ENCODE peak calls at places on chromosome 16, in four cellular contexts. M is GM12878, V is K562, H is HL-60. D is an unnamed sample.

GRCh38 chr16:52114414-52114813 is 432.5 kb downstream of the TOX3 start:
- DNase-seq in M (no peak), V (no peak), H (no peak), D (no peak)

GRCh38 chr16:4260360-4260759 is 12.5 kb downstream of the TFAP4 start:
- DNase-seq in M (no peak), V (no peak), H (no peak), D (no peak)

GRCh38 chr16:9665851-9666271 is 516.4 kb downstream of the GRIN2A start:
- DNase-seq in M (no peak), V (no peak), H (no peak), D (no peak)

GRCh38 chr16:70740919-70741778 is 55.3 kb upstream of the MTSS2 start:
- DNase-seq in M (no peak), V (no peak), H (peak), D (no peak)

GRCh38 chr16:73997340-73997711 is 299.3 kb upstream of the PSMD7 start:
- DNase-seq in M (no peak), V (no peak), H (no peak), D (no peak)

GRCh38 chr16:69486724-69487123 is 62.3 kb downstream of the CYB5B start:
- DNase-seq in M (no peak), V (no peak), H (no peak), D (no peak)

GRCh38 chr16:67022531-67023214 is 6.3 kb upstream of the CBFB start:
- DNase-seq in M (no peak), V (no peak), H (no peak), D (no peak)

GRCh38 chr16:81511371-81511770 is 66.8 kb downstream of the CMIP start:
- DNase-seq in M (no peak), V (no peak), H (no peak), D (no peak)

GRCh38 chr16:87723224-87723619 is 42.6 kb downstream of the KLHDC4 start:
- DNase-seq in M (peak), V (peak), H (no peak), D (peak)

GRCh38 chr16:35210681-35211433 is 1751.4 kb downstream of the TP53TG3F start:
- DNase-seq in M (no peak), V (no peak), H (no peak), D (no peak)

GRCh38 chr16:56708418-56708817 is 21.5 kb upstream of the NUP93 start:
- DNase-seq in M (no peak), V (no peak), H (no peak), D (no peak)

GRCh38 chr16:55479560-55480197 is 681 bp downstream of the MMP2 start:
- DNase-seq in M (no peak), V (no peak), H (no peak), D (no peak)

GRCh38 chr16:55035037-55035436 is 104.4 kb downstream of the IRX5 start:
- DNase-seq in M (no peak), V (peak), H (peak), D (no peak)

GRCh38 chr16:27221576-27222498 is 18.5 kb downstream of the KDM8 start:
- DNase-seq in M (no peak), V (no peak), H (no peak), D (no peak)

GRCh38 chr16:46844771-46845170 is 13.8 kb upstream of the C16orf87 start:
- DNase-seq in M (no peak), V (no peak), H (no peak), D (no peak)

GRCh38 chr16:70481929-70482536 is 27.6 kb downstream of the FCSK start:
- DNase-seq in M (no peak), V (no peak), H (no peak), D (no peak)

GRCh38 chr16:17346441-17346773 is 124.4 kb downstream of the XYLT1 start:
- DNase-seq in M (no peak), V (no peak), H (no peak), D (no peak)

GRCh38 chr16:17348826-17349225 is 121.9 kb downstream of the XYLT1 start:
- DNase-seq in M (no peak), V (no peak), H (no peak), D (no peak)

GRCh38 chr16:17348042-17348783 is 122.5 kb downstream of the XYLT1 start:
- DNase-seq in M (no peak), V (no peak), H (peak), D (no peak)

GRCh38 chr16:17347624-17348023 is 123.1 kb downstream of the XYLT1 start:
- DNase-seq in M (no peak), V (no peak), H (no peak), D (no peak)

DNA sequence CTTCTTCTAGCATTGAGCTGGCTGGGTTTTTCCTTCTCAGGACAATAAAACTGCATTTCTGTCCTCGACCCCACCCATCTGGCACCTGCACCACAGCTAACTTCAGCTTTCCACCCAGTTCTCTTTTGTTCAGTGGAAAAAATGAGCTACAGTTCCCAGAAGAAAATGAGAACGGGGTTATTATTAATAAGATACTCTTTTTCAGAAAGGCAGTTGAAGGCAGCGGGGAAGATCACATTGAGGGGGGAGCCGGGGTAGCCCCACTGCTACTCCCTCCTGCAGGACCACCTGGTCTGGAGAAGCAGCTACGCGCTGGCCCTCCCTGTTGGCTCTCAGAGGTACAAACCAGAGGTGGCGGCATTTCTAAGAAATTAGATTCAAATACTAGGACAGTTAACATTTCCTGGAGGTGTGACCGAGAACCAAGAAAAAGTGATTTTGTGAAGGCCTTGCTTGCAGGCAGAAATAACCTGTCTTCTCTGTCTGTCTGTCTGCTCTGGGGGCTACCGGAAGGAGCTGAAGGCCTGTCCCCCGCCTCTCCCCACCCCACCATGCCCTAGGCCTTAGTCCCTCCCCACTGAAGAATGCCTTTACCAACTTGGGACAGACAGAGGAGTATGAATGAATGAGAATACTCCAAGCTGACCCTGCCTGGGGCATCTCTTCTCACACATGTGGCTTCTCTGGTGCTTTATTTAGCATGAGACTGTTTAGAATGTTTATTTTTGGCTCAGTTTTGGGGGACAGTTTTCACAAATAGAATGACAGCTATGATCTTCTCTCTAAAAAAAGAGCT is 123.8 kb downstream of the XYLT1 start:
- DNase-seq in M (peak), V (no peak), H (no peak), D (no peak)
- TF ChIP-seq SPI1 in M (no peak), V (no peak), H (peak), D (peak)

GRCh38 chr16:58114827-58115825 is 14.1 kb downstream of the CFAP20 start:
- DNase-seq in M (no peak), V (no peak), H (no peak), D (no peak)

GRCh38 chr16:58116046-58116445 is 13.1 kb downstream of the CFAP20 start:
- DNase-seq in M (no peak), V (no peak), H (no peak), D (no peak)

GRCh38 chr16:58119509-58119845 is 9.7 kb downstream of the CFAP20 start:
- DNase-seq in M (no peak), V (no peak), H (no peak), D (no peak)

GRCh38 chr16:58118801-58119508 is 10.2 kb downstream of the CFAP20 start:
- DNase-seq in M (no peak), V (no peak), H (no peak), D (no peak)

GRCh38 chr16:58116529-58116928 is 12.7 kb downstream of the CFAP20 start:
- DNase-seq in M (no peak), V (no peak), H (no peak), D (no peak)
- TF ChIP-seq POLR2AphosphoS5 in M (no peak), V (no peak), H (no peak), D (no peak)

GRCh38 chr16:84608281-84608680 is 9.6 kb downstream of the COTL1 start:
- DNase-seq in M (no peak), V (no peak), H (no peak), D (no peak)
- TF ChIP-seq SPI1 in M (no peak), V (no peak), H (no peak), D (no peak)

DNA sequence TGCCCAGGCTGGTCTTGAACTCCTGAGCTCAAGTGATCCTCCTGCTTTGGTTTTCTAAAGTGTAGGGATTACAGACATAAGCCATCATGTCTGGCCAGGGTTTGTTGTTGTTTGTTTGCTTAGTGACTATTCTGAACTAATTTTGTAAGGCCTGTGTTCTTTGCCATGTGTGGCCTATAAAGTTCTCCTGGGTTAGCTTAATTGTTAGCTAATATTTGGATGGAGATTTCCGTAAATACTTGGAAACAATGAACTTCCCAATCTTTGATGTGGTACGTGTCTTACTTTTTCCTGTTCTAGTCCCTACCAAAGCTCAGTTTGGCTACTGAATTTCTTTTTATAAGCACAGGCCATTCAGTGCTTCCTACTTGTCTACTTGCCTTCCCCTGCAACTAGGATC is 24.9 kb downstream of the DUS2 start:
- DNase-seq in M (no peak), V (no peak), H (no peak), D (no peak)
- TF ChIP-seq POLR2AphosphoS5 in M (no peak), V (no peak), H (no peak), D (no peak)

GRCh38 chr16:67183-67791 is 5.1 kb downstream of the RHBDF1 start:
- DNase-seq in M (no peak), V (no peak), H (no peak), D (no peak)
- TF ChIP-seq SPI1 in M (no peak), V (no peak), H (no peak), D (no peak)

GRCh38 chr16:50848755-50849514 is 107.0 kb downstream of the CYLD start:
- DNase-seq in M (no peak), V (no peak), H (no peak), D (no peak)

GRCh38 chr16:50845296-50845695 is 103.4 kb downstream of the CYLD start:
- DNase-seq in M (no peak), V (no peak), H (no peak), D (no peak)

GRCh38 chr16:50847166-50847565 is 105.3 kb downstream of the CYLD start:
- DNase-seq in M (no peak), V (no peak), H (no peak), D (no peak)

GRCh38 chr16:50844840-50845239 is 103.0 kb downstream of the CYLD start:
- DNase-seq in M (no peak), V (no peak), H (no peak), D (no peak)

DNA sequence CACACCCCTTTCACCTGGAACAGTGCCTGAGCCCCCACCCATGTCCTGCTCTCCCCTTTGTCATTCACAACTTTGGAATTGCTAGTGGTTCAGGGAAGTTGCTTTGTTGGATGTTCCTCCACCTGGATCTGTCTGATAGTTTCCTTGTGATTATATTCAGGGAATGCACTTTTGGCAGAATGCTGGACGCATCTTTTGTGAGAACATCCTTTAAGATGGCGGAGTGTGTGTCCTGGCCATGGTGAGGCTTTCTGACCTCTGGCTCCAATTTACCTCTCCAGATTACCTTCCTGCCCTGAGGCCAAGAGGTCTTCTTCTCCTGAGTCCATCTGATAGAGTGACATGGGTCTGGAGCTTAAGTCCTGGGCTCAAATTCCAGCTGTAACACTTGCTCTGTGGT is 104.6 kb downstream of the CYLD start:
- DNase-seq in M (no peak), V (no peak), H (no peak), D (no peak)
- TF ChIP-seq POLR2AphosphoS5 in M (no peak), V (no peak), H (no peak), D (no peak)

GRCh38 chr16:89687092-89687940 is 827 bp downstream of the CDK10 start:
- DNase-seq in M (peak), V (peak), H (no peak), D (no peak)
- TF ChIP-seq SPI1 in M (no peak), V (no peak), H (no peak), D (no peak)

DNA sequence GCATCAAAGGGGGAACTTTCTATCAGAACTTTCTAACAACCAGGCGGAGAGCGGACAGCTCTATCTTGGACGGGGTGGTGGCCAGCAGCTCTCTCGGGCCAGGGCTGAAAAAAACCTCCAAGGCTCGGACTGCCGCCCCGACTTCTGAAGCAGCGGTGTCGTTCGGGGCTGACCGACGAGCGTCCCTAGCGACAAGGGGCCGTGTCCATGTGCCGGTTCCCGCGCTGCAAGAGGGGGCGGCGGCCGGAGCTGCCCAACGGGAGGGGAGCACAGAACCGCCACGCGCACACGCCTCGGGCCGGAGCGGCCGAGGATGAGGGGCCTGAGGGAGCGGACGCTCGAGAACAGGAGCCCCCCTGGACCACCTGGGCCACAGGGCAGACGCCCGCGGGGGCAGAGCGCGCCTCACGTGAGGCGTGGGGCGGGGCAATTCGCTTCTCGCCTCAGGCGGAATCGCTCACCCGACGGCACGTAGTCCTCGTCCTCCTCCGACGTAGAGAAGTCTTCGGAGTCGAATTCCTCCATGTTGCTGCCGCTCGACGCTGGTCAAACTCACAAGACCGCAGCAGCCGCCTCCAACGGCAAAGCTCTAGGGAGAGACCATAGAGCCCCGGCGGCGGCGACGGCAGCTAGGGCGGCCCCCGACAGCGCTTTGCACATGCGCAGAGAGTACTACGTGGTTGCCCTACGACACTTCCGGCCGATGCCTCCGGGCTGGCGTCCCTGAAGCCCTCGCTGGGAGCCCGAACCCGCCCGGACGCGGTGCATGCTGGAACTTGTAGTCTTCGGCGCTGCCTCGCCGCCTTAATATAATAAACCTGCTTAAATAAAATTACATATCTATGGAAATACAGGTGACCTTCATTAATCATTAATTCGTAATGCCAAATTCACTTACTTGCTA is at the start of gene CFDP1:
- DNase-seq in M (peak), V (peak), H (peak), D (peak)
- TF ChIP-seq POLR2AphosphoS5 in M (no peak), V (peak), H (peak), D (peak)

GRCh38 chr16:14041164-14041563 is 30.0 kb upstream of the MRTFB start:
- DNase-seq in M (no peak), V (no peak), H (no peak), D (no peak)

GRCh38 chr16:14043793-14044192 is 27.3 kb upstream of the MRTFB start:
- DNase-seq in M (no peak), V (no peak), H (no peak), D (no peak)

GRCh38 chr16:14037960-14038359 is 33.2 kb upstream of the MRTFB start:
- DNase-seq in M (no peak), V (no peak), H (no peak), D (no peak)

GRCh38 chr16:14043278-14043677 is 27.8 kb upstream of the MRTFB start:
- DNase-seq in M (no peak), V (no peak), H (no peak), D (no peak)

GRCh38 chr16:14042706-14043105 is 28.4 kb upstream of the MRTFB start:
- DNase-seq in M (no peak), V (no peak), H (no peak), D (no peak)
- TF ChIP-seq SPI1 in M (no peak), V (no peak), H (no peak), D (no peak)

DNA sequence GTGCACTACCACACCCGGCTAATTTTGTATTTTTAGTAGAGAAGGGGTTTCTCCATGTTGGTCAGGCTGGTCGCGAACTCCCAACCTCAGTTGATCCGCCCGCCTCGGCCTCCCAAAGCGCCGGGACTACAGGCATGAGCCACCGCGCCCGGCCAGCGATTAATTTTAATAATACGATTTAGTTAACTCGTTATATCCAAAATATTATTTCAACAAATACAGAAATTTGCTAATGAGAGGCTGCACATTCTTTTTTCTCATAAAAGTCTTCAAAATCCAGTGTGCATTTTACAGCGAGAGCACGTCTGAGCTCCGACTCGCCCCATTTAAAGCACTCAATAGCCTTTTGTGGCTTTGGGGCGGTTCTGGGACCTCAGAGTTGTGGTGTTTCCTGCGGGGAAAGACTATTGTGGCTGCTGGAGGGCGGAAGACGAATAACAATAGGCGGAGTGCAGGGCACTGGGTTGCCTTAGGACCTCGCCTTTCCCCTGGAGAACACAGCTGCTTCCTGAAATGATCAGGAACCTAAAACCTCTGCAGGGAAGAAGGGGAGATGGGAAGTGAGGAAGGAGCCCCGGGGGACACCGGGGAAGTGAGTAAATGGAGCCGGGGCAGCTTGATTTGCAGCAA is 2.9 kb upstream of the ZSCAN10 start:
- DNase-seq in M (no peak), V (no peak), H (peak), D (no peak)
- TF ChIP-seq POLR2AphosphoS5 in M (no peak), V (no peak), H (no peak), D (no peak)